ENCODE peak calls at places on chromosomes 1 and 21, in four cellular contexts. Q is uterus, S is right atrium auricular region, U is stomach. E is an unnamed sample. For H3K4me1, the result is how much of the 10 kb centered on the place peaks cover.

GRCh38 chr1:17791055-17791390 is 35.9 kb downstream of the ACTL8 start:
- DNase-seq in Q (no peak), S (no peak), U (no peak), E (no peak)

GRCh38 chr1:11938722-11939526 is 4.4 kb downstream of the PLOD1 start:
- DNase-seq in Q (peak), S (no peak), U (no peak), E (no peak)

GRCh38 chr1:184535191-184535970 is 148.6 kb downstream of the C1orf21 start:
- DNase-seq in Q (no peak), S (no peak), U (no peak), E (no peak)

GRCh38 chr21:42081931-42082381 is 10.8 kb downstream of the UMODL1 start:
- DNase-seq in Q (no peak), S (no peak), U (no peak), E (no peak)

GRCh38 chr1:41795205-41795762 is 123.4 kb downstream of the HIVEP3 start:
- DNase-seq in Q (no peak), S (no peak), U (no peak), E (no peak)

GRCh38 chr1:149846042-149846441 is 53.3 kb upstream of the BOLA1 start:
- DNase-seq in Q (no peak), S (no peak), U (no peak), E (peak)

GRCh38 chr1:30034627-30035521 is 688.5 kb downstream of the MATN1 start:
- DNase-seq in Q (no peak), S (peak), U (no peak), E (no peak)

GRCh38 chr1:118767971-118768370 is 220.2 kb downstream of the TBX15 start:
- DNase-seq in Q (no peak), S (no peak), U (no peak), E (no peak)

GRCh38 chr1:203200059-203200553 is 13.6 kb upstream of the CHI3L1 start:
- DNase-seq in Q (peak), S (peak), U (peak), E (no peak)

GRCh38 chr1:106435269-106435668 is 621.2 kb upstream of the PRMT6 start:
- DNase-seq in Q (no peak), S (no peak), U (no peak), E (no peak)

GRCh38 chr1:244730153-244730933 is 77.4 kb downstream of the DESI2 start:
- DNase-seq in Q (peak), S (no peak), U (peak), E (peak)

GRCh38 chr1:18918417-18918816 is 16.1 kb upstream of the ALDH4A1 start:
- DNase-seq in Q (no peak), S (no peak), U (no peak), E (no peak)

GRCh38 chr21:44569861-44570517 is 3.5 kb upstream of the KRTAP10-4 start:
- DNase-seq in Q (no peak), S (peak), U (no peak), E (no peak)

GRCh38 chr1:170707959-170708666 is 44.2 kb downstream of the PRRX1 start:
- DNase-seq in Q (no peak), S (no peak), U (no peak), E (no peak)

GRCh38 chr1:65002156-65002507 is 35.8 kb upstream of the JAK1 start:
- DNase-seq in Q (peak), S (no peak), U (no peak), E (no peak)

GRCh38 chr1:178619523-178619922 is 105.5 kb upstream of the RALGPS2 start:
- DNase-seq in Q (no peak), S (no peak), U (no peak), E (no peak)

GRCh38 chr1:208534604-208534907 is 290.4 kb upstream of the PLXNA2 start:
- DNase-seq in Q (no peak), S (no peak), U (no peak), E (no peak)

GRCh38 chr1:68590473-68590872 is 93.6 kb upstream of the DEPDC1 start:
- DNase-seq in Q (no peak), S (no peak), U (no peak), E (no peak)

GRCh38 chr1:194114288-194114687 is 927.9 kb upstream of the B3GALT2 start:
- DNase-seq in Q (no peak), S (no peak), U (no peak), E (no peak)

GRCh38 chr1:54696262-54696661 is 19.4 kb upstream of the TTC4 start:
- DNase-seq in Q (no peak), S (no peak), U (no peak), E (no peak)

GRCh38 chr1:24801169-24801568 is 55.9 kb downstream of the CLIC4 start:
- DNase-seq in Q (no peak), S (no peak), U (no peak), E (no peak)

GRCh38 chr21:41367598-41368360 is 6.0 kb downstream of the MX2 start:
- DNase-seq in Q (no peak), S (no peak), U (no peak), E (no peak)

GRCh38 chr1:232890340-232890953 is 60.0 kb upstream of the NTPCR start:
- DNase-seq in Q (no peak), S (no peak), U (no peak), E (no peak)

GRCh38 chr1:61241864-61242472 is 159.6 kb downstream of the NFIA start:
- DNase-seq in Q (no peak), S (no peak), U (no peak), E (no peak)

GRCh38 chr1:169874229-169874628 is 19.5 kb downstream of the SCYL3 start:
- DNase-seq in Q (no peak), S (no peak), U (no peak), E (no peak)

GRCh38 chr1:197683895-197684553 is 91.3 kb downstream of the DENND1B start:
- DNase-seq in Q (no peak), S (no peak), U (no peak), E (no peak)

GRCh38 chr21:40925481-40925880 is 78.5 kb upstream of the DSCAM start:
- DNase-seq in Q (no peak), S (no peak), U (no peak), E (no peak)

GRCh38 chr1:165738794-165739193 is 29.9 kb downstream of the TMCO1 start:
- DNase-seq in Q (no peak), S (no peak), U (no peak), E (no peak)

GRCh38 chr1:19384113-19384512 is 72.0 kb downstream of the SLC66A1 start:
- DNase-seq in Q (peak), S (no peak), U (no peak), E (no peak)

GRCh38 chr1:169184812-169185211 is 78.3 kb downstream of the ATP1B1 start:
- DNase-seq in Q (no peak), S (no peak), U (no peak), E (no peak)

GRCh38 chr21:41778974-41779600 is 12.2 kb upstream of the RIPK4 start:
- DNase-seq in Q (no peak), S (no peak), U (peak), E (no peak)

GRCh38 chr1:34794001-34794789 is 1.4 kb downstream of the GJA4 start:
- DNase-seq in Q (no peak), S (no peak), U (no peak), E (no peak)

GRCh38 chr1:34796990-34797389 is 4.2 kb downstream of the GJA4 start:
- DNase-seq in Q (no peak), S (no peak), U (no peak), E (no peak)

GRCh38 chr1:34792868-34793727 is at the start of gene GJA4:
- DNase-seq in Q (no peak), S (no peak), U (no peak), E (no peak)

GRCh38 chr1:34795916-34796315 is 3.1 kb downstream of the GJA4 start:
- DNase-seq in Q (no peak), S (no peak), U (no peak), E (no peak)

GRCh38 chr1:34794790-34795180 is 2.0 kb downstream of the GJA4 start:
- DNase-seq in Q (no peak), S (no peak), U (no peak), E (no peak)
- H3K4me1 ChIP-seq in Q (under half), S (under half), U (under half), E (under half)

GRCh38 chr1:8905582-8906191 is 27.2 kb upstream of the ENO1 start:
- DNase-seq in Q (no peak), S (no peak), U (no peak), E (no peak)

GRCh38 chr1:8911416-8912309 is 33.2 kb upstream of the ENO1 start:
- DNase-seq in Q (no peak), S (no peak), U (no peak), E (no peak)

GRCh38 chr1:8910914-8911313 is 32.4 kb upstream of the ENO1 start:
- DNase-seq in Q (no peak), S (no peak), U (no peak), E (no peak)

GRCh38 chr1:8910331-8910730 is 31.8 kb upstream of the ENO1 start:
- DNase-seq in Q (no peak), S (no peak), U (no peak), E (no peak)

GRCh38 chr1:8908388-8909151 is 30.1 kb upstream of the ENO1 start:
- DNase-seq in Q (no peak), S (no peak), U (no peak), E (no peak)
- H3K27ac ChIP-seq in Q (no peak), S (no peak), U (no peak), E (no peak)

GRCh38 chr1:7104053-7104738 is 318.9 kb downstream of the CAMTA1 start:
- DNase-seq in Q (no peak), S (no peak), U (no peak), E (no peak)
- H3K4me1 ChIP-seq in Q (under half), S (under half), U (under half), E (under half)

GRCh38 chr1:235401251-235401650 is 34.0 kb downstream of the TBCE start:
- DNase-seq in Q (no peak), S (no peak), U (no peak), E (no peak)
- H3K27ac ChIP-seq in Q (no peak), S (no peak), U (no peak), E (no peak)

E was measured in CD4-positive, alpha-beta memory T cell.